ENCODE peak calls at places on chromosomes 12 and 14, in seven cellular contexts. F is pancreas; Q is heart right ventricle; V is activated T-cell treated with anti-CD3 and anti-CD28 coated beads, Interleukin-2, amount 50 U/mL, for 72 hours; M is ELR; I is HCEC 1CT; N is stimulated activated CD8-positive, alpha-beta memory T cell treated with anti-CD3 and anti-CD28 coated beads, Interleukin-2, amount 100 ng/mL, for 1 hour. G is an unnamed sample.

GRCh38 chr12:118136559-118137003 is 657 bp downstream of the PEBP1 start:
- DNase-seq in F (peak), I (peak), Q (peak), M (peak), V (peak), N (no peak), G (peak)

GRCh38 chr12:94202245-94203180 is 54.1 kb downstream of the PLXNC1 start:
- DNase-seq in N (no peak), I (no peak), Q (no peak), M (no peak), V (no peak), F (no peak), G (no peak)

GRCh38 chr12:30965613-30965985 is 39.1 kb downstream of the TSPAN11 start:
- DNase-seq in M (peak), Q (no peak), V (no peak), I (no peak), N (no peak), F (peak), G (no peak)

GRCh38 chr12:63994704-63995103 is 150.2 kb downstream of the SRGAP1 start:
- DNase-seq in N (no peak), Q (no peak), M (no peak), V (no peak), F (no peak), I (peak), G (no peak)

GRCh38 chr14:74952697-74953484 is 2.5 kb downstream of the PGF start:
- DNase-seq in I (no peak), F (no peak), Q (no peak), N (no peak), M (no peak), V (no peak), G (no peak)

GRCh38 chr12:31019561-31020308 is 53.9 kb upstream of the DDX11 start:
- DNase-seq in Q (no peak), V (no peak), F (no peak), N (no peak), M (no peak), I (no peak), G (no peak)

GRCh38 chr12:96400631-96401060 is 407 bp upstream of the CDK17 start:
- DNase-seq in M (no peak), Q (no peak), N (no peak), I (no peak), V (no peak), F (no peak), G (no peak)

GRCh38 chr14:68409355-68409754 is 383.5 kb downstream of the ZFP36L1 start:
- DNase-seq in I (no peak), F (no peak), Q (no peak), V (no peak), N (no peak), M (no peak), G (no peak)

GRCh38 chr12:110244372-110244771 is 36.7 kb upstream of the ATP2A2 start:
- DNase-seq in V (no peak), N (no peak), Q (no peak), F (no peak), M (no peak), I (no peak), G (no peak)

GRCh38 chr14:55718551-55718950 is 138.5 kb downstream of the KTN1 start:
- DNase-seq in Q (no peak), I (no peak), M (no peak), V (no peak), N (no peak), F (no peak), G (no peak)

GRCh38 chr12:38149395-38150073 is 167.0 kb upstream of the ALG10B start:
- DNase-seq in V (no peak), N (no peak), Q (no peak), I (no peak), F (no peak), M (peak), G (no peak)

GRCh38 chr14:37566811-37567371 is 28.2 kb downstream of the FOXA1 start:
- DNase-seq in Q (no peak), V (no peak), F (no peak), I (no peak), N (no peak), M (no peak), G (no peak)

GRCh38 chr12:130576286-130576933 is 139.7 kb downstream of the RIMBP2 start:
- DNase-seq in N (no peak), V (no peak), I (no peak), F (no peak), Q (no peak), M (no peak), G (no peak)

GRCh38 chr12:34344851-34345522 is 322.7 kb downstream of the ALG10 start:
- DNase-seq in I (no peak), V (no peak), M (no peak), N (no peak), Q (no peak), F (no peak), G (no peak)

GRCh38 chr14:94395900-94396574 is 7.6 kb upstream of the SERPINA1 start:
- DNase-seq in Q (no peak), F (no peak), M (no peak), N (no peak), V (no peak), I (no peak), G (no peak)

GRCh38 chr14:105283028-105283427 is 17.8 kb downstream of the BRF1 start:
- DNase-seq in M (no peak), I (no peak), N (no peak), V (no peak), F (no peak), Q (no peak), G (no peak)

GRCh38 chr12:104630230-104630670 is 173.5 kb downstream of the CHST11 start:
- DNase-seq in I (no peak), N (no peak), Q (no peak), F (no peak), V (no peak), M (no peak), G (no peak)

GRCh38 chr12:10119072-10119471 is 10.9 kb downstream of the CLEC7A start:
- DNase-seq in I (peak), M (peak), Q (no peak), F (no peak), N (no peak), V (no peak), G (no peak)

GRCh38 chr12:94143444-94143843 is 4.9 kb upstream of the PLXNC1 start:
- DNase-seq in V (no peak), M (no peak), F (no peak), N (no peak), I (no peak), Q (no peak), G (no peak)

GRCh38 chr14:95915326-95915725 is 38.7 kb downstream of the TUNAR start:
- DNase-seq in N (no peak), M (no peak), V (no peak), Q (no peak), I (no peak), F (no peak), G (no peak)

GRCh38 chr12:19177754-19178153 is 48.2 kb downstream of the PLEKHA5 start:
- DNase-seq in V (no peak), N (no peak), F (no peak), M (peak), Q (no peak), I (peak), G (no peak)

GRCh38 chr12:76033116-76034001 is 1.8 kb upstream of the PHLDA1 start:
- DNase-seq in F (no peak), V (no peak), Q (no peak), M (peak), I (peak), N (no peak), G (no peak)

GRCh38 chr12:31783996-31784645 is 55.3 kb upstream of the AMN1 start:
- DNase-seq in M (no peak), V (no peak), F (no peak), Q (no peak), N (no peak), I (peak), G (no peak)

GRCh38 chr12:24931666-24932405 is 17.1 kb downstream of the BCAT1 start:
- DNase-seq in I (peak), M (peak), V (no peak), F (no peak), N (no peak), Q (no peak), G (no peak)

GRCh38 chr14:73740921-73741326 is 26.7 kb upstream of the PNMA1 start:
- DNase-seq in Q (no peak), M (no peak), I (peak), N (no peak), V (no peak), F (peak), G (peak)

GRCh38 chr12:49643135-49643534 is 19.8 kb downstream of the PRPF40B start:
- DNase-seq in F (peak), N (no peak), Q (no peak), M (no peak), I (no peak), V (no peak), G (no peak)

GRCh38 chr12:65522956-65523857 is 244.7 kb downstream of the MSRB3 start:
- DNase-seq in N (no peak), Q (no peak), F (no peak), M (peak), I (peak), V (no peak), G (no peak)

GRCh38 chr12:124228050-124228711 is 66.7 kb upstream of the RFLNA start:
- DNase-seq in V (no peak), F (no peak), Q (no peak), M (no peak), N (no peak), I (no peak), G (no peak)

GRCh38 chr12:113609692-113610469 is 138.2 kb upstream of the LHX5 start:
- DNase-seq in N (no peak), I (no peak), M (no peak), V (no peak), Q (no peak), F (no peak), G (no peak)

GRCh38 chr12:88633312-88633711 is 53.0 kb upstream of the KITLG start:
- DNase-seq in F (no peak), V (no peak), N (no peak), M (peak), Q (no peak), I (peak), G (no peak)

GRCh38 chr12:115984607-115985006 is 292.9 kb downstream of the MED13L start:
- DNase-seq in M (no peak), N (no peak), V (no peak), F (no peak), Q (no peak), I (no peak), G (no peak)

GRCh38 chr12:47039756-47040155 is 39.7 kb upstream of the PCED1B start:
- DNase-seq in V (no peak), N (no peak), M (no peak), Q (no peak), F (no peak), I (no peak), G (no peak)

GRCh38 chr14:22553445-22553844 is 35.6 kb downstream of the DAD1 start:
- DNase-seq in V (no peak), F (no peak), M (no peak), Q (no peak), I (no peak), N (no peak), G (no peak)

GRCh38 chr14:63012171-63012570 is 33.1 kb downstream of the KCNH5 start:
- DNase-seq in Q (no peak), M (no peak), F (no peak), V (no peak), I (no peak), N (no peak), G (no peak)

GRCh38 chr12:24879644-24880043 is 69.3 kb downstream of the BCAT1 start:
- DNase-seq in F (no peak), I (no peak), M (no peak), V (no peak), Q (no peak), N (no peak), G (no peak)

GRCh38 chr14:47273939-47274338 is 401.5 kb downstream of the MDGA2 start:
- DNase-seq in I (no peak), M (no peak), N (no peak), Q (no peak), F (no peak), V (no peak), G (no peak)

GRCh38 chr12:2057041-2057792 is 4.4 kb downstream of the CACNA1C start:
- DNase-seq in M (peak), I (peak), N (no peak), Q (peak), F (peak), V (peak), G (peak)

GRCh38 chr12:31011336-31011735 is 62.3 kb upstream of the DDX11 start:
- DNase-seq in M (no peak), F (no peak), I (no peak), N (no peak), V (no peak), Q (no peak), G (no peak)

G was measured in mucosa of gallbladder.